ENCODE peak calls at places on chromosomes 2 and 18, in five cellular contexts. One of them, this sample, is unnamed. For H3K4me1, the result is how much of the 10 kb centered on the place peaks cover.

GRCh38 chr2:38535745-38536506 is 66.8 kb downstream of the HNRNPLL start:
- DNase-seq in HCT116: peak
- DNase-seq in transverse colon: peak
- DNase-seq in spleen: peak
- DNase-seq in sigmoid colon: peak
- DNase-seq in this sample: peak

GRCh38 chr2:241223211-241224067 is 35.0 kb downstream of the ANO7 start:
- DNase-seq in transverse colon: no peak
- DNase-seq in spleen: peak
- DNase-seq in sigmoid colon: no peak
- DNase-seq in HCT116: no peak
- DNase-seq in this sample: no peak

GRCh38 chr2:119059940-119060339 is 98.6 kb downstream of the C1QL2 start:
- DNase-seq in transverse colon: no peak
- DNase-seq in spleen: no peak
- DNase-seq in sigmoid colon: no peak
- DNase-seq in HCT116: no peak
- DNase-seq in this sample: no peak

GRCh38 chr2:105363192-105363591 is 25.9 kb downstream of the C2orf49 start:
- DNase-seq in HCT116: no peak
- DNase-seq in sigmoid colon: no peak
- DNase-seq in transverse colon: no peak
- DNase-seq in spleen: no peak
- DNase-seq in this sample: no peak

GRCh38 chr18:596288-596881 is 403 bp upstream of the CLUL1 start:
- DNase-seq in HCT116: peak
- DNase-seq in spleen: no peak
- DNase-seq in transverse colon: no peak
- DNase-seq in sigmoid colon: no peak
- DNase-seq in this sample: peak

GRCh38 chr18:1805526-1805925 is 765.8 kb downstream of the METTL4 start:
- DNase-seq in HCT116: no peak
- DNase-seq in spleen: no peak
- DNase-seq in transverse colon: no peak
- DNase-seq in sigmoid colon: no peak
- DNase-seq in this sample: no peak

GRCh38 chr2:129922571-129923264 is 56.7 kb upstream of the RAB6C start:
- DNase-seq in sigmoid colon: no peak
- DNase-seq in spleen: no peak
- DNase-seq in transverse colon: no peak
- DNase-seq in HCT116: no peak
- DNase-seq in this sample: no peak

GRCh38 chr2:76478636-76479035 is 767.9 kb upstream of the GCFC2 start:
- DNase-seq in sigmoid colon: no peak
- DNase-seq in transverse colon: no peak
- DNase-seq in spleen: no peak
- DNase-seq in HCT116: no peak
- DNase-seq in this sample: no peak

GRCh38 chr18:22471546-22472131 is 53.9 kb upstream of the CTAGE1 start:
- DNase-seq in transverse colon: no peak
- DNase-seq in HCT116: no peak
- DNase-seq in sigmoid colon: no peak
- DNase-seq in spleen: no peak
- DNase-seq in this sample: no peak

GRCh38 chr18:14174706-14175085 is 42.5 kb upstream of the ZNF519 start:
- DNase-seq in HCT116: no peak
- DNase-seq in spleen: peak
- DNase-seq in transverse colon: no peak
- DNase-seq in sigmoid colon: no peak
- DNase-seq in this sample: no peak

GRCh38 chr2:1742300-1742679 is 2.0 kb downstream of the PXDN start:
- DNase-seq in spleen: no peak
- DNase-seq in HCT116: no peak
- DNase-seq in sigmoid colon: peak
- DNase-seq in transverse colon: no peak
- DNase-seq in this sample: no peak

GRCh38 chr2:98929920-98930319 is 6.1 kb downstream of the CRACDL start:
- DNase-seq in HCT116: no peak
- DNase-seq in spleen: no peak
- DNase-seq in transverse colon: no peak
- DNase-seq in sigmoid colon: no peak
- DNase-seq in this sample: no peak

GRCh38 chr2:216316743-216317142 is 55.5 kb downstream of the MARCHF4 start:
- DNase-seq in sigmoid colon: no peak
- DNase-seq in transverse colon: no peak
- DNase-seq in HCT116: no peak
- DNase-seq in spleen: no peak
- DNase-seq in this sample: no peak
- TF ChIP-seq POLR2A in sigmoid colon: no peak
- TF ChIP-seq POLR2A in transverse colon: no peak
- TF ChIP-seq POLR2A in HCT116: no peak
- TF ChIP-seq POLR2A in spleen: no peak
- TF ChIP-seq POLR2A in this sample: no peak

GRCh38 chr2:239819091-239819973 is 205.8 kb downstream of the NDUFA10 start:
- DNase-seq in spleen: peak
- DNase-seq in transverse colon: no peak
- DNase-seq in sigmoid colon: peak
- DNase-seq in HCT116: no peak
- DNase-seq in this sample: no peak
- H3K4me1 ChIP-seq in spleen: under half
- H3K4me1 ChIP-seq in transverse colon: under half
- H3K4me1 ChIP-seq in sigmoid colon: under half
- H3K4me1 ChIP-seq in HCT116: under half
- H3K4me1 ChIP-seq in this sample: under half

GRCh38 chr18:25353080-25353479 is 1.1 kb upstream of the ZNF521 start:
- DNase-seq in transverse colon: no peak
- DNase-seq in HCT116: no peak
- DNase-seq in spleen: no peak
- DNase-seq in sigmoid colon: no peak
- DNase-seq in this sample: no peak

GRCh38 chr18:25351280-25351772 is 640 bp downstream of the ZNF521 start:
- DNase-seq in transverse colon: no peak
- DNase-seq in sigmoid colon: no peak
- DNase-seq in HCT116: no peak
- DNase-seq in spleen: no peak
- DNase-seq in this sample: no peak

GRCh38 chr18:25350561-25351201 is 1.3 kb downstream of the ZNF521 start:
- DNase-seq in sigmoid colon: peak
- DNase-seq in transverse colon: peak
- DNase-seq in spleen: peak
- DNase-seq in HCT116: no peak
- DNase-seq in this sample: no peak

GRCh38 chr18:25352629-25353005 is 651 bp upstream of the ZNF521 start:
- DNase-seq in spleen: no peak
- DNase-seq in sigmoid colon: no peak
- DNase-seq in transverse colon: no peak
- DNase-seq in HCT116: no peak
- DNase-seq in this sample: no peak

GRCh38 chr18:25351773-25352628 is at the start of gene ZNF521:
- DNase-seq in sigmoid colon: peak
- DNase-seq in spleen: peak
- DNase-seq in transverse colon: peak
- DNase-seq in HCT116: peak
- DNase-seq in this sample: peak
- TF ChIP-seq POLR2AphosphoS5 in sigmoid colon: peak
- TF ChIP-seq POLR2AphosphoS5 in spleen: peak
- TF ChIP-seq POLR2AphosphoS5 in transverse colon: peak
- TF ChIP-seq POLR2AphosphoS5 in HCT116: no peak
- TF ChIP-seq POLR2AphosphoS5 in this sample: peak

DNA sequence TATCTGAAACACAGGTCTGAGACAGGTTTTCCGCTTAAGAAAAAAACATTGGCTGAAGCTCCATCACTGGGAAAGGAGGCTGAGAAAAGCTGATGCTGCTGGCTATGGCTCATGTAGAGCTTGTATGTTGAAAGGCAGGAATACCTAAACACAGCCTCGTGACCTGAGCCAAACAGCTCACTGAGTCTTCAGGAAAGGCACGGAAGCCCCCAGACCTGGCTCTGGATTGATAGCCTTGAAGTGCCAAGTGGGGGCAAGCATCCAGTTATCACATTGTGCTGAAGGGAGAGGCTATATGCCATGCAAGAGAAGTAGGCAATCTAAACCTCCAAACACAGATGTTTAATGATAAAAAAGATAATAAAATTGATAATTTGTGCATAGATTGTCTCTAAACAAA is 21.9 kb downstream of the CYTIP start:
- DNase-seq in HCT116: no peak
- DNase-seq in transverse colon: no peak
- DNase-seq in sigmoid colon: no peak
- DNase-seq in spleen: peak
- DNase-seq in this sample: no peak
- TF ChIP-seq POLR2A in HCT116: no peak
- TF ChIP-seq POLR2A in transverse colon: no peak
- TF ChIP-seq POLR2A in sigmoid colon: no peak
- TF ChIP-seq POLR2A in spleen: no peak
- TF ChIP-seq POLR2A in this sample: no peak

GRCh38 chr2:64105676-64106461 is 38.4 kb downstream of the PELI1 start:
- DNase-seq in HCT116: no peak
- DNase-seq in sigmoid colon: no peak
- DNase-seq in transverse colon: peak
- DNase-seq in spleen: no peak
- DNase-seq in this sample: no peak

GRCh38 chr2:64106481-64106880 is 37.7 kb downstream of the PELI1 start:
- DNase-seq in sigmoid colon: no peak
- DNase-seq in HCT116: no peak
- DNase-seq in spleen: no peak
- DNase-seq in transverse colon: no peak
- DNase-seq in this sample: no peak

GRCh38 chr2:64111426-64111825 is 32.8 kb downstream of the PELI1 start:
- DNase-seq in transverse colon: no peak
- DNase-seq in HCT116: no peak
- DNase-seq in sigmoid colon: no peak
- DNase-seq in spleen: no peak
- DNase-seq in this sample: no peak

GRCh38 chr2:64112016-64112415 is 32.2 kb downstream of the PELI1 start:
- DNase-seq in transverse colon: no peak
- DNase-seq in HCT116: no peak
- DNase-seq in sigmoid colon: no peak
- DNase-seq in spleen: no peak
- DNase-seq in this sample: no peak

GRCh38 chr2:64108842-64109241 is 35.4 kb downstream of the PELI1 start:
- DNase-seq in spleen: no peak
- DNase-seq in HCT116: no peak
- DNase-seq in sigmoid colon: peak
- DNase-seq in transverse colon: peak
- DNase-seq in this sample: no peak
- H3K4me1 ChIP-seq in spleen: under half
- H3K4me1 ChIP-seq in HCT116: under half
- H3K4me1 ChIP-seq in sigmoid colon: half or more
- H3K4me1 ChIP-seq in transverse colon: under half
- H3K4me1 ChIP-seq in this sample: under half

GRCh38 chr18:62186656-62187542 is at the start of the genes PIGN and RELCH:
- DNase-seq in sigmoid colon: peak
- DNase-seq in spleen: peak
- DNase-seq in HCT116: peak
- DNase-seq in transverse colon: peak
- DNase-seq in this sample: peak
- TF ChIP-seq POLR2AphosphoS5 in sigmoid colon: peak
- TF ChIP-seq POLR2AphosphoS5 in spleen: peak
- TF ChIP-seq POLR2AphosphoS5 in HCT116: peak
- TF ChIP-seq POLR2AphosphoS5 in transverse colon: peak
- TF ChIP-seq POLR2AphosphoS5 in this sample: peak

DNA sequence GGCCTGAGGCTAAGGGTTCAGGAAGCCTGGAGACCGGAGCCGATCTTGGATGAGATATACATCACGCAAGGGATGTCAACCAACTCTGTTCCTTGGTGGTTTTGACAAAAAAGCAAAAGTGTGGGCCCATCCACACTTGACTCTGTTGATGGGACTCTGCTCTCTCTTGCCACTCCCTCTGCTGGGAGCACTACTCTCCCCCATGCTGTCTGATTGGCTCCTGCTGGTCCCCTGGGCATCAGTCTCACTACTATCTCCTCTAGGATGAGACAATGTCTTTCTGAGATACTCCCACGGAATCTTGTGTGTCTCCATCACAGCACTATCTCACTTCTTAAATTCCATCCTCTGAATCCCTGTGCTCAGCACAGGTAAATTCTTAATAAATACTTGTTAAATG is 56.8 kb upstream of the DNMT3A start:
- DNase-seq in spleen: no peak
- DNase-seq in HCT116: no peak
- DNase-seq in sigmoid colon: no peak
- DNase-seq in transverse colon: no peak
- DNase-seq in this sample: no peak
- TF ChIP-seq POLR2A in spleen: no peak
- TF ChIP-seq POLR2A in HCT116: no peak
- TF ChIP-seq POLR2A in sigmoid colon: no peak
- TF ChIP-seq POLR2A in transverse colon: no peak
- TF ChIP-seq POLR2A in this sample: no peak

GRCh38 chr2:28142403-28142802 is 250.3 kb upstream of the FOSL2 start:
- DNase-seq in transverse colon: no peak
- DNase-seq in sigmoid colon: no peak
- DNase-seq in spleen: no peak
- DNase-seq in HCT116: no peak
- DNase-seq in this sample: no peak
- H3K4me1 ChIP-seq in transverse colon: under half
- H3K4me1 ChIP-seq in sigmoid colon: under half
- H3K4me1 ChIP-seq in spleen: under half
- H3K4me1 ChIP-seq in HCT116: under half
- H3K4me1 ChIP-seq in this sample: under half

GRCh38 chr2:68411397-68412126 is 46.5 kb downstream of the PLEK start:
- DNase-seq in transverse colon: no peak
- DNase-seq in sigmoid colon: no peak
- DNase-seq in HCT116: no peak
- DNase-seq in spleen: no peak
- DNase-seq in this sample: no peak
- TF ChIP-seq POLR2AphosphoS5 in transverse colon: no peak
- TF ChIP-seq POLR2AphosphoS5 in sigmoid colon: no peak
- TF ChIP-seq POLR2AphosphoS5 in HCT116: no peak
- TF ChIP-seq POLR2AphosphoS5 in spleen: peak
- TF ChIP-seq POLR2AphosphoS5 in this sample: no peak

DNA sequence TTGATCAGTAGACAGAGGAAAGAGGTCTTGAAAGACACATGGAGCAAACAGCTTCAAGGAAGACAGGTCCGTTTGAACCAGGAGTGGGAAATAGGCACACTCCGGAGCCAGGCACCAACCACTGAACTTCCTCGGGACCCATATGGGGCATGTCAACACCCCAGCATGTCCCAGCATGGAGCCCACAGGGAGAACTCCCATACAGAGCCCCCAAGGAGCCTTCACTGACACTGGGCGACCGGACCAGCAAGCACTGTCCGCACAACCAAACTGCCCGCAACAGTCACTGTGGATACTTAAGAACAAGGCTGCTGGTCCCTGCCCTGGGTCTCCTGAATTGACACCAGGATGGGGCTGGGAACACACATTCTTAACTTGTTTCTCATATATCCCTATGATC is 286.2 kb upstream of the SALL3 start:
- DNase-seq in transverse colon: no peak
- DNase-seq in HCT116: no peak
- DNase-seq in sigmoid colon: no peak
- DNase-seq in spleen: no peak
- DNase-seq in this sample: no peak
- TF ChIP-seq POLR2A in transverse colon: no peak
- TF ChIP-seq POLR2A in HCT116: no peak
- TF ChIP-seq POLR2A in sigmoid colon: no peak
- TF ChIP-seq POLR2A in spleen: no peak
- TF ChIP-seq POLR2A in this sample: no peak

This sample was measured in breast epithelium.